ENCODE peak calls at places on chromosomes 4 and X, in six cellular contexts. I, C, Z, P, T and B are unnamed samples.

GRCh38 chrX:43836435-43837184 is 45.6 kb downstream of the MAOB start:
- DNase-seq in I (no peak), C (no peak), Z (no peak), P (no peak), T (no peak), B (no peak)

GRCh38 chrX:19986531-19986930 is 4.3 kb downstream of the BCLAF3 start:
- DNase-seq in I (no peak), C (no peak), Z (no peak), P (no peak), T (no peak), B (no peak)

GRCh38 chr4:56953680-56954520 is 23.5 kb downstream of the NOA1 start:
- DNase-seq in I (no peak), C (no peak), Z (no peak), P (no peak), T (no peak), B (no peak)

GRCh38 chr4:186712690-186713089 is 11.0 kb downstream of the FAT1 start:
- DNase-seq in I (no peak), C (no peak), Z (no peak), P (no peak), T (no peak), B (no peak)

GRCh38 chrX:30795981-30796958 is 92.8 kb downstream of the TAB3 start:
- DNase-seq in I (no peak), C (no peak), Z (no peak), P (no peak), T (no peak), B (no peak)

GRCh38 chrX:149830192-149830873 is 48.6 kb downstream of the MAGEA9 start:
- DNase-seq in I (no peak), C (peak), Z (no peak), P (no peak), T (no peak), B (peak)

GRCh38 chr4:112340048-112340447 is 42.9 kb downstream of the ALPK1 start:
- DNase-seq in I (no peak), C (no peak), Z (no peak), P (no peak), T (no peak), B (no peak)

GRCh38 chrX:16162391-16162790 is 4.9 kb upstream of the MAGEB17 start:
- DNase-seq in I (no peak), C (no peak), Z (no peak), P (no peak), T (no peak), B (no peak)